ENCODE peak calls at places on chromosomes 5 and 9, in four cellular contexts. One of them, this sample, is unnamed.

GRCh38 chr9:82961504-82962125 is 101.3 kb downstream of the RASEF start:
- DNase-seq in endothelial cell: peak
- DNase-seq in uterus: peak
- DNase-seq in brain microvascular endothelial cell: peak
- DNase-seq in this sample: peak

GRCh38 chr9:129759804-129760502 is 7.1 kb upstream of the PTGES start:
- DNase-seq in endothelial cell: no peak
- DNase-seq in uterus: no peak
- DNase-seq in brain microvascular endothelial cell: no peak
- DNase-seq in this sample: no peak

GRCh38 chr9:111414406-111414805 is 69.8 kb downstream of the ECPAS start:
- DNase-seq in endothelial cell: no peak
- DNase-seq in uterus: no peak
- DNase-seq in brain microvascular endothelial cell: no peak
- DNase-seq in this sample: no peak

GRCh38 chr5:32520326-32520725 is 65.0 kb upstream of the SUB1 start:
- DNase-seq in endothelial cell: no peak
- DNase-seq in uterus: no peak
- DNase-seq in brain microvascular endothelial cell: no peak
- DNase-seq in this sample: no peak

GRCh38 chr9:134570726-134571325 is 70.8 kb upstream of the COL5A1 start:
- DNase-seq in endothelial cell: no peak
- DNase-seq in uterus: peak
- DNase-seq in brain microvascular endothelial cell: no peak
- DNase-seq in this sample: no peak

GRCh38 chr9:4486176-4486575 is 4.1 kb upstream of the SLC1A1 start:
- DNase-seq in endothelial cell: no peak
- DNase-seq in uterus: no peak
- DNase-seq in brain microvascular endothelial cell: no peak
- DNase-seq in this sample: no peak

GRCh38 chr5:61570767-61571166 is 238.7 kb downstream of the ZSWIM6 start:
- DNase-seq in endothelial cell: no peak
- DNase-seq in uterus: no peak
- DNase-seq in brain microvascular endothelial cell: no peak
- DNase-seq in this sample: no peak

GRCh38 chr9:4415281-4415680 is 75.0 kb upstream of the SLC1A1 start:
- DNase-seq in endothelial cell: no peak
- DNase-seq in uterus: no peak
- DNase-seq in brain microvascular endothelial cell: no peak
- DNase-seq in this sample: peak

GRCh38 chr9:4769321-4770080 is 23.2 kb upstream of the RCL1 start:
- DNase-seq in endothelial cell: no peak
- DNase-seq in uterus: no peak
- DNase-seq in brain microvascular endothelial cell: peak
- DNase-seq in this sample: no peak

GRCh38 chr5:180618487-180618829 is 27.2 kb upstream of the SCGB3A1 start:
- DNase-seq in endothelial cell: no peak
- DNase-seq in uterus: no peak
- DNase-seq in brain microvascular endothelial cell: no peak
- DNase-seq in this sample: no peak

GRCh38 chr9:14198544-14199510 is 115.1 kb downstream of the NFIB start:
- DNase-seq in endothelial cell: no peak
- DNase-seq in uterus: peak
- DNase-seq in brain microvascular endothelial cell: peak
- DNase-seq in this sample: no peak

GRCh38 chr5:149414405-149415244 is 35.5 kb upstream of the IL17B start:
- DNase-seq in endothelial cell: no peak
- DNase-seq in uterus: peak
- DNase-seq in brain microvascular endothelial cell: peak
- DNase-seq in this sample: no peak

GRCh38 chr5:132782101-132782500 is 5.1 kb upstream of the SEPTIN8 start:
- DNase-seq in endothelial cell: no peak
- DNase-seq in uterus: no peak
- DNase-seq in brain microvascular endothelial cell: peak
- DNase-seq in this sample: no peak

GRCh38 chr9:4666042-4666699 is at the start of gene SPATA6L:
- DNase-seq in endothelial cell: peak
- DNase-seq in uterus: peak
- DNase-seq in brain microvascular endothelial cell: no peak
- DNase-seq in this sample: peak

GRCh38 chr9:136665704-136666363 is 3.1 kb downstream of the EGFL7 start:
- DNase-seq in endothelial cell: peak
- DNase-seq in uterus: no peak
- DNase-seq in brain microvascular endothelial cell: no peak
- DNase-seq in this sample: no peak

GRCh38 chr5:22699319-22699718 is 153.8 kb downstream of the CDH12 start:
- DNase-seq in endothelial cell: no peak
- DNase-seq in uterus: no peak
- DNase-seq in brain microvascular endothelial cell: no peak
- DNase-seq in this sample: no peak
- TF ChIP-seq CTCF in endothelial cell: no peak
- TF ChIP-seq CTCF in uterus: no peak
- TF ChIP-seq CTCF in brain microvascular endothelial cell: no peak
- TF ChIP-seq CTCF in this sample: no peak

GRCh38 chr5:177301503-177302165 is 1.9 kb downstream of the RAB24 start:
- DNase-seq in endothelial cell: no peak
- DNase-seq in uterus: no peak
- DNase-seq in brain microvascular endothelial cell: no peak
- DNase-seq in this sample: no peak

GRCh38 chr5:177304392-177305119 is 957 bp downstream of the PRELID1 start:
- DNase-seq in endothelial cell: no peak
- DNase-seq in uterus: no peak
- DNase-seq in brain microvascular endothelial cell: no peak
- DNase-seq in this sample: no peak

GRCh38 chr5:177303925-177304391 is 359 bp downstream of the PRELID1 start:
- DNase-seq in endothelial cell: no peak
- DNase-seq in uterus: no peak
- DNase-seq in brain microvascular endothelial cell: no peak
- DNase-seq in this sample: peak

GRCh38 chr5:177302354-177303110 is 987 bp downstream of the RAB24 start:
- DNase-seq in endothelial cell: no peak
- DNase-seq in uterus: no peak
- DNase-seq in brain microvascular endothelial cell: no peak
- DNase-seq in this sample: no peak

DNA sequence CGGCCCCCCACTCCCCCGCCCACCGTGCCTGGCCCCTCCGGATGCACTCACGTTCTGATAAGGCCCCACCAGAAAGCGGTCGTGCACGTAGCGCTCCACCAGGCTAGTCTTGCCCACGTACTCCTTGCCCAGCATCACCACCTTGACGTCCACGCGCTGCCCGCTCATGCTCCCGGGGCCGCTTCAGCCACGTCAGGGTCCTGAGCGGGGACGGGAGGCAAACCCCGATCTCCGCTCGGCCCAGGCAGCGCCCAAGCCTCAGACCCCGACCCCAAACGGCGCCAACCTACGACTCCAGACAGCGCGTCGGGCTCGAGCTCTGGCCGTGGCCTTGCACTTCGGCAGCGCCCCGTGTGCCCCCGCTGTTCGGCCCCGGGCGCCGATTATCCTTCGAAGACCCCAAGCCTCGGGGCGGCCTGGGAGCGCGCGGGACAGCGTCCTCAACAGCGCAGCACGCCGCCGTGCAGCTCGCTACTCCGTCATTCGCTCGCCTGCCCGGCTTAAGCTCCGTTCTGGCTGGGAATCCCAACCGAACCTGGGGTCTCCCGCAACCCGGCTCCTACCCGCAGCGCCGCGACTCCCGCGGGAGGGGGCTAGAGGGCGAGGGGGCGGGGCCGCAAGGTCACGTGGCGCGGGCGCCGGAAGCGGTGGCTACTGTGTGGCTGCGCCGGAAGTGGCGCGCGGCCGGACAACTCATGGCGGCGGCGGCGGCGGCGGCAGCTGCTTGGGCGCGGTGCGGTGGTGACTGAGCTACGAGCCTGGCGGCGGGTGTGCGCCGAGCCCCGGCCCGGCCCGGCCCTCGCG is at the start of the genes PRELID1 and RAB24:
- DNase-seq in endothelial cell: peak
- DNase-seq in uterus: peak
- DNase-seq in brain microvascular endothelial cell: peak
- DNase-seq in this sample: peak
- TF ChIP-seq CTCF in endothelial cell: no peak
- TF ChIP-seq CTCF in uterus: peak
- TF ChIP-seq CTCF in brain microvascular endothelial cell: peak
- TF ChIP-seq CTCF in this sample: peak

DNA sequence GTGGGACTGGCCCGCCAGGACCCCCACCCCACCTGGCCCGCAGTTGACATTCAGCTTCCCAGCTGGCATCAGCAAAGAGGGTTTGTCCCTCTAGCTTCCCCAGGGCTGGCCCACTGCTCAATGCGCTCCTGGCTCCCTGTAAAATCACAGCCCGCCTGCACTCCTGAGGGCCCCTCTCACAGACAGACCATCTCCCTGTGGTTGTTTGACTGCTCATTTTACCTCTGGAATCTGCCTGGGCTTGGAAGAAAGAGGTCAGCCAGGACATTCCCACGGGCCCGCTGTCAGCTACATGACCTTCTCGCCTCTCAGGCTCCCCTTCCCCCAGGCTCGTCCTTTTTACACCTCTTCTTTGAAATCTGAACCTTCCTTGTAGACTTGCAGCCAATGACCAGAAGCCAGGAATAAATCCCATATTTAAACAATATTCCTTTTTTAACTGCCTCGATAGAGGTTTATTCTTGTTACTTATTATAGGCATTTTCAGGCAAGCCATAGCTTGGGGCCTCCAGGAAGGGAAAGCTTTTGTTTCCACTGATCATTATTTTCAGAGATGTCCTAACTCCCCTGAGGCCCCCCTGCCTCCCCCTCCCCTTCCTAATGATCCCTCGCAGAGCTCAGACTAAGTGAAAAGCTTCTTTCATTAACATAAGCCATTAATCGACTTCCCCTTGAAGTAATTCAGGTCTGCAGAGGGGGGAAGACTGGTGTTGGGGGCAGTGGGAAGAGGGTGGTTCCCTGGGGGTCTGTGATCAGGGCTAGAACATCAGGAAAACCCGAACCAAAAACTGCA is 76.3 kb upstream of the IQGAP2 start:
- DNase-seq in endothelial cell: peak
- DNase-seq in uterus: no peak
- DNase-seq in brain microvascular endothelial cell: no peak
- DNase-seq in this sample: no peak
- TF ChIP-seq CTCF in endothelial cell: no peak
- TF ChIP-seq CTCF in uterus: no peak
- TF ChIP-seq CTCF in brain microvascular endothelial cell: no peak
- TF ChIP-seq CTCF in this sample: no peak

GRCh38 chr9:34555435-34556230 is 32.8 kb upstream of the ENHO start:
- DNase-seq in endothelial cell: no peak
- DNase-seq in uterus: no peak
- DNase-seq in brain microvascular endothelial cell: no peak
- DNase-seq in this sample: no peak

GRCh38 chr9:34556231-34556525 is 33.3 kb downstream of the CNTFR start:
- DNase-seq in endothelial cell: no peak
- DNase-seq in uterus: no peak
- DNase-seq in brain microvascular endothelial cell: no peak
- DNase-seq in this sample: no peak

GRCh38 chr9:34557421-34558321 is 31.9 kb downstream of the CNTFR start:
- DNase-seq in endothelial cell: no peak
- DNase-seq in uterus: no peak
- DNase-seq in brain microvascular endothelial cell: no peak
- DNase-seq in this sample: no peak

GRCh38 chr9:34558341-34558740 is 31.2 kb downstream of the CNTFR start:
- DNase-seq in endothelial cell: no peak
- DNase-seq in uterus: no peak
- DNase-seq in brain microvascular endothelial cell: no peak
- DNase-seq in this sample: no peak

GRCh38 chr9:34556951-34557350 is 32.6 kb downstream of the CNTFR start:
- DNase-seq in endothelial cell: no peak
- DNase-seq in uterus: no peak
- DNase-seq in brain microvascular endothelial cell: no peak
- DNase-seq in this sample: no peak
- TF ChIP-seq CTCF in endothelial cell: no peak
- TF ChIP-seq CTCF in uterus: no peak
- TF ChIP-seq CTCF in brain microvascular endothelial cell: no peak
- TF ChIP-seq CTCF in this sample: no peak

GRCh38 chr5:13511442-13511841 is 433.0 kb downstream of the DNAH5 start:
- DNase-seq in endothelial cell: no peak
- DNase-seq in uterus: no peak
- DNase-seq in brain microvascular endothelial cell: no peak
- DNase-seq in this sample: no peak
- TF ChIP-seq CTCF in endothelial cell: no peak
- TF ChIP-seq CTCF in uterus: no peak
- TF ChIP-seq CTCF in brain microvascular endothelial cell: no peak
- TF ChIP-seq CTCF in this sample: no peak

GRCh38 chr5:173395257-173395932 is 67.2 kb upstream of the STC2 start:
- DNase-seq in endothelial cell: no peak
- DNase-seq in uterus: no peak
- DNase-seq in brain microvascular endothelial cell: peak
- DNase-seq in this sample: peak
- TF ChIP-seq CTCF in endothelial cell: no peak
- TF ChIP-seq CTCF in uterus: no peak
- TF ChIP-seq CTCF in brain microvascular endothelial cell: peak
- TF ChIP-seq CTCF in this sample: peak

This sample was measured in foreskin fibroblast.